ENCODE peak calls at places on chromosome 1, in four cellular contexts. K is RWPE1; Q is CD8-positive, alpha-beta memory T cell; I is NCI-H1694 treated with DMSO at 0.1 percent for 48 hours. Y is an unnamed sample.

GRCh38 chr1:67100833-67101232 is 33.9 kb downstream of the C1orf141 start:
- DNase-seq in K (no peak), Q (no peak), I (no peak), Y (no peak)

GRCh38 chr1:180923024-180923841 is 10.5 kb downstream of the KIAA1614 start:
- DNase-seq in K (peak), Q (no peak), I (no peak), Y (peak)

GRCh38 chr1:67052741-67053534 is 1.0 kb downstream of the SLC35D1 start:
- DNase-seq in K (peak), Q (no peak), I (no peak), Y (peak)

GRCh38 chr1:232974971-232975370 is 24.6 kb downstream of the NTPCR start:
- DNase-seq in K (no peak), Q (no peak), I (no peak), Y (no peak)

GRCh38 chr1:6016191-6016865 is 24.1 kb upstream of the NPHP4 start:
- DNase-seq in K (peak), Q (no peak), I (no peak), Y (peak)

GRCh38 chr1:63688302-63688701 is 85.5 kb upstream of the ROR1 start:
- DNase-seq in K (no peak), Q (no peak), I (no peak), Y (no peak)

GRCh38 chr1:168582690-168583325 is 6.4 kb downstream of the XCL1 start:
- DNase-seq in K (no peak), Q (no peak), I (no peak), Y (peak)

GRCh38 chr1:39671433-39671792 is 494 bp downstream of the NT5C1A start:
- DNase-seq in K (no peak), Q (no peak), I (peak), Y (no peak)

GRCh38 chr1:167756760-167757405 is 35.1 kb downstream of the MPZL1 start:
- DNase-seq in K (no peak), Q (no peak), I (no peak), Y (no peak)